ENCODE peak calls at places on chromosomes 16 and 17, in ten cellular contexts. L is caudate nucleus, S is H1, U is pancreas, Y is thoracic aorta, O is hepatocyte, K is neural progenitor cell, T is A549, H is uterus, X is PC-9. E is an unnamed sample.

GRCh38 chr17:38430822-38431221 is 2.6 kb downstream of the ARHGAP23 start:
- DNase-seq in T (no peak), O (no peak), S (no peak), Y (no peak), L (no peak), K (no peak), X (no peak), U (no peak), H (no peak), E (no peak)

GRCh38 chr16:17177242-17177967 is 293.4 kb downstream of the XYLT1 start:
- DNase-seq in H (no peak), X (no peak), T (no peak), S (no peak), Y (no peak), K (no peak), L (no peak), O (peak; percentile 23), U (no peak), E (no peak)

GRCh38 chr17:50517504-50518264 is 9.4 kb downstream of the MYCBPAP start:
- DNase-seq in H (no peak), U (no peak), K (no peak), S (no peak), O (no peak), T (no peak), Y (no peak), L (peak; percentile 58), X (no peak), E (no peak)

GRCh38 chr17:11264183-11264871 is 23.3 kb downstream of the SHISA6 start:
- DNase-seq in L (no peak), S (no peak), H (no peak), T (peak; percentile 15), K (no peak), U (no peak), X (no peak), O (no peak), Y (no peak), E (no peak)

GRCh38 chr16:89534147-89534788 is 26.1 kb downstream of the SPG7 start:
- DNase-seq in T (no peak), U (no peak), S (no peak), X (no peak), O (no peak), Y (no peak), L (no peak), K (no peak), H (no peak), E (no peak)

GRCh38 chr17:74429604-74430384 is 2.1 kb upstream of the GPRC5C start:
- DNase-seq in H (no peak), Y (no peak), L (peak; percentile 66), S (no peak), X (no peak), T (no peak), K (peak; percentile 49), O (peak; percentile 76), U (peak; percentile 57), E (peak; percentile 69)

GRCh38 chr16:14029658-14030057 is 41.5 kb upstream of the MRTFB start:
- DNase-seq in S (no peak), Y (no peak), O (no peak), U (no peak), L (no peak), K (no peak), T (no peak), X (no peak), H (no peak), E (no peak)

GRCh38 chr17:30477758-30478115 is 529 bp downstream of the GOSR1 start:
- DNase-seq in L (no peak), H (no peak), O (peak; percentile 35), U (no peak), X (no peak), T (peak; percentile 41), S (no peak), K (no peak), Y (no peak), E (peak; percentile 18)

GRCh38 chr16:51818342-51818944 is 667.4 kb upstream of the SALL1 start:
- DNase-seq in H (no peak), U (peak; percentile 42), K (peak; percentile 74), T (no peak), X (no peak), Y (no peak), O (peak; percentile 53), S (peak; percentile 25), L (no peak), E (peak; percentile 39)

GRCh38 chr17:7204335-7204734 is 15.3 kb downstream of the DLG4 start:
- DNase-seq in O (no peak), Y (no peak), S (no peak), K (no peak), L (no peak), T (no peak), H (no peak), X (no peak), U (no peak), E (no peak)

DNA sequence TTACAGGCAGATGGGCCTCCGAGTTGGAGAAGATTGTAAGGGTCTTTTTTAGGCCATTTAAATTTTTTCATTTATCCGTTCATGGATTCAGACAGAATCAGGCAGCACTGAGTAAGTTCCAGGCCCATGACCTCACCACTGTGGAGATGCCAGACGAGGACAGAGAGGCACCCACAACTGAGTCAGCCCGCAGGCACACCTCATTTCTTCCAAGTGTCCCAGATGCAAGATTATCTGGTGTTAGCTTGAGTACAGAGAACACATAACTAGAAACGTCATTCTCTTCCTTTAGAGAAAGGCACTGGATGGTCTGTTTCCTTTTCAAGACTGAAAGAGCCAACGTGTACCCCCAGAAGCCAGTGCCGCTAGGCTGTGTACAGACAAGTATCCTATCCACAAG is 16.9 kb downstream of the CLEC16A start:
- DNase-seq in U (no peak), O (peak; percentile 65), Y (peak; percentile 63), X (no peak), S (no peak), L (no peak), H (no peak), K (no peak), T (no peak), E (no peak)
- H3K27ac ChIP-seq in U (no peak overlapping the region), O (peak overlapping the region; percentile 89), Y (peak overlapping the region; percentile 86), X (no peak overlapping the region), S (no peak overlapping the region), L (no peak overlapping the region), H (peak overlapping the region; percentile 23), K (no peak overlapping the region), T (no peak overlapping the region), E (no peak overlapping the region)

GRCh38 chr16:4811773-4812172 is 9.3 kb upstream of the ROGDI start:
- DNase-seq in H (no peak), S (no peak), L (no peak), U (no peak), O (no peak), K (no peak), T (no peak), Y (no peak), X (no peak), E (no peak)

GRCh38 chr16:4811242-4811641 is 8.8 kb upstream of the ROGDI start:
- DNase-seq in T (no peak), S (no peak), H (no peak), U (no peak), K (no peak), L (no peak), X (no peak), Y (no peak), O (no peak), E (no peak)

GRCh38 chr16:4814542-4815173 is 12.2 kb upstream of the ROGDI start:
- DNase-seq in K (no peak), L (no peak), O (no peak), T (no peak), X (no peak), U (no peak), H (no peak), Y (no peak), S (no peak), E (no peak)

GRCh38 chr16:4813251-4814003 is 11.0 kb upstream of the ROGDI start:
- DNase-seq in K (no peak), X (no peak), U (no peak), Y (no peak), L (no peak), H (no peak), S (no peak), O (no peak), T (no peak), E (no peak)

GRCh38 chr16:4814046-4814445 is 11.6 kb upstream of the ROGDI start:
- DNase-seq in Y (no peak), S (no peak), H (no peak), L (no peak), X (no peak), O (no peak), U (no peak), T (no peak), K (no peak), E (no peak)
- H3K27ac ChIP-seq in Y (peak overlapping the region; percentile 22), S (no peak overlapping the region), H (no peak overlapping the region), L (no peak overlapping the region), X (no peak overlapping the region), O (no peak overlapping the region), U (no peak overlapping the region), T (no peak overlapping the region), K (no peak overlapping the region), E (no peak overlapping the region)

DNA sequence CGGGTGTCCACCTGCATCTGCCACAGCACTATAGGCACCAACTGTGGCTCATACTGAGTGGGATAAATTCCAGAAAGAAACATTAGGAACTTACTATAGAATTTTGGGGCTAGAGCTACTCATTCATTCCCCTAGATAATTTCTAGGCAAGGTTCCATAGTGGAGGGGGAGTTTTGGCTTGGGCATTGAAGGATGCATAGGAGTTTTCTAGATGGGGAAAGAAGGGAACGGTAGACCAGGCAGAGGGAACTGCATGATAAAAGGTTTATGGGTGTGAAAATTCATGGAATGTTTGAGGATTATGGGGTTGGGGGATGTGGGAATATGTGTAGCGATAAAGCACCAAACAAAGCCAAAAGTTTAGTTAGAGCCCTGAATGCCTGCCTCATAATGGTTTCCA is 35.5 kb downstream of the IL4R start:
- DNase-seq in H (no peak), K (no peak), T (no peak), O (no peak), L (no peak), U (no peak), Y (no peak), S (no peak), X (no peak), E (no peak)
- H3K27ac ChIP-seq in H (no peak overlapping the region), K (no peak overlapping the region), T (no peak overlapping the region), O (no peak overlapping the region), L (no peak overlapping the region), U (no peak overlapping the region), Y (no peak overlapping the region), S (no peak overlapping the region), X (no peak overlapping the region), E (no peak overlapping the region)

GRCh38 chr17:47707056-47707791 is 13.3 kb downstream of the TBKBP1 start:
- DNase-seq in X (no peak), Y (no peak), U (no peak), K (no peak), T (no peak), S (no peak), L (no peak), O (no peak), H (no peak), E (no peak)

GRCh38 chr17:47708312-47708863 is 14.4 kb downstream of the TBKBP1 start:
- DNase-seq in S (no peak), L (peak; percentile 13), U (no peak), K (no peak), O (no peak), H (no peak), Y (no peak), X (no peak), T (no peak), E (no peak)

GRCh38 chr17:47709594-47709993 is 15.6 kb downstream of the TBKBP1 start:
- DNase-seq in O (no peak), U (no peak), H (no peak), L (no peak), X (no peak), S (no peak), Y (no peak), K (no peak), T (no peak), E (no peak)

GRCh38 chr17:47707884-47708283 is 13.9 kb downstream of the TBKBP1 start:
- DNase-seq in S (no peak), X (no peak), O (no peak), Y (no peak), L (no peak), U (no peak), H (no peak), K (no peak), T (no peak), E (no peak)

GRCh38 chr17:47708864-47709541 is 15.0 kb downstream of the TBKBP1 start:
- DNase-seq in X (no peak), Y (no peak), S (no peak), K (peak; percentile 52), T (no peak), H (no peak), L (no peak), O (no peak), U (no peak), E (no peak)
- H3K27ac ChIP-seq in X (no peak overlapping the region), Y (no peak overlapping the region), S (no peak overlapping the region), K (no peak overlapping the region), T (no peak overlapping the region), H (peak overlapping the region; percentile 7), L (no peak overlapping the region), O (no peak overlapping the region), U (no peak overlapping the region), E (no peak overlapping the region)